ENCODE peak calls at places on chromosomes 12 and 14, in nine cellular contexts. J, X, Z, U, H, T, V, I and R are unnamed samples.

GRCh38 chr12:84642201-84642600 is 270.4 kb downstream of the SLC6A15 start:
- DNase-seq in J (no peak), X (no peak), Z (no peak), U (no peak), H (no peak), T (no peak), V (no peak), I (no peak), R (no peak)

GRCh38 chr12:27645671-27646070 is 50.6 kb upstream of the REP15 start:
- DNase-seq in J (no peak), X (no peak), Z (no peak), U (no peak), H (no peak), T (no peak), V (no peak), I (no peak), R (no peak)

GRCh38 chr12:67358686-67359374 is 89.7 kb downstream of the CAND1 start:
- DNase-seq in J (no peak), X (no peak), Z (no peak), U (no peak), H (no peak), T (no peak), V (no peak), I (no peak), R (no peak)

GRCh38 chr14:38079268-38079667 is 128.4 kb upstream of the SSTR1 start:
- DNase-seq in J (peak; percentile 6), X (peak; percentile 16), Z (no peak), U (no peak), H (no peak), T (no peak), V (no peak), I (no peak), R (no peak)

GRCh38 chr14:59314019-59314608 is 125.6 kb downstream of the DAAM1 start:
- DNase-seq in J (no peak), X (no peak), Z (no peak), U (no peak), H (no peak), T (no peak), V (no peak), I (no peak), R (no peak)

GRCh38 chr14:72270341-72270740 is 338.1 kb downstream of the RGS6 start:
- DNase-seq in J (no peak), X (no peak), Z (no peak), U (no peak), H (no peak), T (no peak), V (no peak), I (no peak), R (no peak)

GRCh38 chr14:60189923-60190840 is 25.0 kb upstream of the DHRS7 start:
- DNase-seq in J (no peak), X (no peak), Z (no peak), U (no peak), H (no peak), T (no peak), V (no peak), I (no peak), R (no peak)

GRCh38 chr12:106157802-106158201 is 19.0 kb upstream of the NUAK1 start:
- DNase-seq in J (no peak), X (no peak), Z (no peak), U (no peak), H (no peak), T (no peak), V (no peak), I (no peak), R (no peak)

GRCh38 chr12:57837779-57838562 is 8.6 kb downstream of the CTDSP2 start:
- DNase-seq in J (no peak), X (peak; percentile 54), Z (no peak), U (peak; percentile 76), H (no peak), T (no peak), V (no peak), I (no peak), R (no peak)

DNA sequence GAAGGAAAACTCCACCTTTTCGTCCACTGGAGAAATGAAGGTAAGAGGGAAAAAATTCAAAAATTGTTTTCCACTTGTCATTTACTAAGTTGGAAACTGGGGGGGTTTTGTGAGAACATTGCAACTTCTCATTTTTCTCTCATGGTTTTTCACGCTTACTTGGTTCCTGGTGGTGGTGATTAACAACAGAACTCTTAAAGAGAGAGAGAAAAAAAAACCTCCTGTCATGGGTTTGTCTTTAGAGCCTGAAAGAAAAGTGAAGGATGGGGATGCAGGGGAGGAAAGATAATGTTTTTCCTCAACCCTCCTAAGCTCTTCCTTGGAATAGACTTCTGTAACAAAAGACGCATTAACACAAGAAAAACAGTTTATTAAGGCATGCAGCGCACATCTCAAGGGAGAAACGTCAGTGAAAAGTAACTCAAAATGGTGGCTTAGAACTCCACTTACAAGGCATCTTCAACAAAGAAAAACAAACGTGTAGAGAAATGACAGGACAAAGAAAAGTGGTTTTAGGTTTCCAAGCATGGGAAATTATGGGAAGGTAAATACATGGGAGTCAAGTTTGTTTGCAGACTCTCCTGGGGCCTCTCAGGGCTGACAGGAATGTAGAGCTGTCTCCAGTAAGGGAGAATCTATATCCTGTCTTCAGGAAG is 81.9 kb upstream of the ATF7IP start:
- DNase-seq in J (no peak), X (no peak), Z (no peak), U (no peak), H (no peak), T (no peak), V (no peak), I (no peak), R (no peak)
- H3K27ac ChIP-seq in J (no peak overlapping the region), X (peak overlapping the region; percentile 83), Z (no peak overlapping the region), U (peak overlapping the region; percentile 3), H (no peak overlapping the region), T (no peak overlapping the region), V (no peak overlapping the region), I (no peak overlapping the region), R (no peak overlapping the region)

GRCh38 chr12:40730281-40730680 is 38.0 kb downstream of the CNTN1 start:
- DNase-seq in J (no peak), X (no peak), Z (no peak), U (no peak), H (no peak), T (no peak), V (no peak), I (no peak), R (no peak)

GRCh38 chr12:40733871-40734270 is 41.6 kb downstream of the CNTN1 start:
- DNase-seq in J (no peak), X (no peak), Z (no peak), U (no peak), H (no peak), T (no peak), V (no peak), I (no peak), R (no peak)

GRCh38 chr12:40735551-40736230 is 43.5 kb downstream of the CNTN1 start:
- DNase-seq in J (no peak), X (no peak), Z (no peak), U (no peak), H (no peak), T (no peak), V (no peak), I (no peak), R (no peak)

GRCh38 chr12:40738856-40739255 is 46.6 kb downstream of the CNTN1 start:
- DNase-seq in J (no peak), X (no peak), Z (no peak), U (no peak), H (no peak), T (no peak), V (no peak), I (no peak), R (no peak)

DNA sequence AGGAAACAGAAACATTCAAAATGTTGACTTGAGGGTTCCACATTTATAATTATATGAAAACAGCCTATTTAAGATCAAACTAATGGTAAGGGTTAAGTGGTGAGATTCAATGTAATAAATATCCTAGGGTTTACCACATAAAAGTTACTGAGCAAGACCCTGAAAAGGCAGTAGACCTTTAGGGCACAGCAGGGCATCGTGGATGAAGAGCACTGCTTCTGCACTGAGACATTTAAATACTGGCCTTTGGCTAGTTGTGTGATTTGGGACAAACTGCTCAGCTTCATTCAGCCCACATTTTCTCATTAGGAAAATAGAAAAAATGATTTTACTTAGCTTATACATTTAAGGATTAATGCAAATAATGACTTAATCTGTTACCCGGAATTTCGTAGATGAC is 42.0 kb downstream of the CNTN1 start:
- DNase-seq in J (no peak), X (no peak), Z (no peak), U (no peak), H (no peak), T (no peak), V (no peak), I (no peak), R (no peak)
- H3K27ac ChIP-seq in J (no peak overlapping the region), X (no peak overlapping the region), Z (no peak overlapping the region), U (no peak overlapping the region), H (no peak overlapping the region), T (no peak overlapping the region), V (no peak overlapping the region), I (no peak overlapping the region), R (no peak overlapping the region)

GRCh38 chr12:43120189-43120588 is 431.8 kb downstream of the ADAMTS20 start:
- DNase-seq in J (no peak), X (no peak), Z (no peak), U (no peak), H (no peak), T (no peak), V (no peak), I (no peak), R (no peak)
- H3K27ac ChIP-seq in J (no peak overlapping the region), X (no peak overlapping the region), Z (no peak overlapping the region), U (no peak overlapping the region), H (no peak overlapping the region), T (no peak overlapping the region), V (no peak overlapping the region), I (no peak overlapping the region), R (no peak overlapping the region)

GRCh38 chr12:113298472-113298817 is 36.5 kb downstream of the SLC8B1 start:
- DNase-seq in J (no peak), X (no peak), Z (no peak), U (no peak), H (no peak), T (no peak), V (no peak), I (no peak), R (no peak)
- H3K27ac ChIP-seq in J (no peak overlapping the region), X (peak overlapping the region; percentile 84), Z (peak overlapping the region; percentile 73), U (peak overlapping the region; percentile 67), H (no peak overlapping the region), T (peak overlapping the region; percentile 24), V (no peak overlapping the region), I (peak overlapping the region; percentile 84), R (peak overlapping the region; percentile 64)